ENCODE peak calls at places on chromosome 3, in nine cellular contexts. One of them, this sample, is unnamed.

GRCh38 chr3:111548756-111549155 is 6.8 kb downstream of the CD96 start:
- DNase-seq in endothelial cell of umbilical vein: no peak
- DNase-seq in mesenchymal stem cell: no peak
- DNase-seq in astrocyte: no peak
- DNase-seq in H9: no peak
- DNase-seq in fibroblast of lung: no peak
- DNase-seq in neural progenitor cell: no peak
- DNase-seq in hepatocyte: no peak
- DNase-seq in OCI-LY7: no peak
- DNase-seq in this sample: no peak

GRCh38 chr3:105006164-105006563 is 360.5 kb upstream of the ALCAM start:
- DNase-seq in endothelial cell of umbilical vein: no peak
- DNase-seq in mesenchymal stem cell: no peak
- DNase-seq in astrocyte: no peak
- DNase-seq in H9: no peak
- DNase-seq in fibroblast of lung: no peak
- DNase-seq in neural progenitor cell: peak
- DNase-seq in hepatocyte: no peak
- DNase-seq in OCI-LY7: no peak
- DNase-seq in this sample: no peak

GRCh38 chr3:151356791-151357460 is 27.6 kb upstream of the P2RY13 start:
- DNase-seq in endothelial cell of umbilical vein: peak
- DNase-seq in mesenchymal stem cell: no peak
- DNase-seq in astrocyte: peak
- DNase-seq in H9: no peak
- DNase-seq in fibroblast of lung: no peak
- DNase-seq in neural progenitor cell: no peak
- DNase-seq in hepatocyte: no peak
- DNase-seq in OCI-LY7: no peak
- DNase-seq in this sample: no peak

GRCh38 chr3:145094355-145094941 is 1066.5 kb downstream of the PLOD2 start:
- DNase-seq in endothelial cell of umbilical vein: peak
- DNase-seq in mesenchymal stem cell: peak
- DNase-seq in astrocyte: peak
- DNase-seq in H9: no peak
- DNase-seq in fibroblast of lung: peak
- DNase-seq in neural progenitor cell: peak
- DNase-seq in hepatocyte: peak
- DNase-seq in OCI-LY7: peak
- DNase-seq in this sample: peak

GRCh38 chr3:189786479-189787064 is 155.4 kb downstream of the TP63 start:
- DNase-seq in endothelial cell of umbilical vein: no peak
- DNase-seq in mesenchymal stem cell: no peak
- DNase-seq in astrocyte: no peak
- DNase-seq in H9: no peak
- DNase-seq in fibroblast of lung: no peak
- DNase-seq in neural progenitor cell: no peak
- DNase-seq in hepatocyte: no peak
- DNase-seq in OCI-LY7: no peak
- DNase-seq in this sample: no peak

GRCh38 chr3:181253796-181254195 is 264.3 kb upstream of the DNAJC19 start:
- DNase-seq in endothelial cell of umbilical vein: no peak
- DNase-seq in mesenchymal stem cell: no peak
- DNase-seq in astrocyte: no peak
- DNase-seq in H9: no peak
- DNase-seq in fibroblast of lung: no peak
- DNase-seq in neural progenitor cell: no peak
- DNase-seq in hepatocyte: no peak
- DNase-seq in OCI-LY7: no peak
- DNase-seq in this sample: no peak

GRCh38 chr3:116263842-116264545 is 181.3 kb downstream of the LSAMP start:
- DNase-seq in endothelial cell of umbilical vein: no peak
- DNase-seq in mesenchymal stem cell: peak
- DNase-seq in astrocyte: peak
- DNase-seq in H9: no peak
- DNase-seq in fibroblast of lung: peak
- DNase-seq in neural progenitor cell: no peak
- DNase-seq in hepatocyte: no peak
- DNase-seq in OCI-LY7: no peak
- DNase-seq in this sample: no peak

GRCh38 chr3:182807056-182807455 is 13.8 kb downstream of the ATP11B start:
- DNase-seq in endothelial cell of umbilical vein: no peak
- DNase-seq in mesenchymal stem cell: no peak
- DNase-seq in astrocyte: no peak
- DNase-seq in H9: no peak
- DNase-seq in fibroblast of lung: no peak
- DNase-seq in neural progenitor cell: no peak
- DNase-seq in hepatocyte: no peak
- DNase-seq in OCI-LY7: no peak
- DNase-seq in this sample: no peak

GRCh38 chr3:138442433-138442832 is 8.0 kb downstream of the ESYT3 start:
- DNase-seq in endothelial cell of umbilical vein: no peak
- DNase-seq in mesenchymal stem cell: peak
- DNase-seq in astrocyte: peak
- DNase-seq in H9: no peak
- DNase-seq in fibroblast of lung: peak
- DNase-seq in neural progenitor cell: no peak
- DNase-seq in hepatocyte: peak
- DNase-seq in OCI-LY7: no peak
- DNase-seq in this sample: no peak

GRCh38 chr3:13853256-13853977 is 26.5 kb downstream of the WNT7A start:
- DNase-seq in endothelial cell of umbilical vein: no peak
- DNase-seq in mesenchymal stem cell: no peak
- DNase-seq in astrocyte: no peak
- DNase-seq in H9: no peak
- DNase-seq in fibroblast of lung: no peak
- DNase-seq in neural progenitor cell: no peak
- DNase-seq in hepatocyte: no peak
- DNase-seq in OCI-LY7: no peak
- DNase-seq in this sample: no peak

GRCh38 chr3:13852638-13853009 is 27.2 kb downstream of the WNT7A start:
- DNase-seq in endothelial cell of umbilical vein: no peak
- DNase-seq in mesenchymal stem cell: no peak
- DNase-seq in astrocyte: no peak
- DNase-seq in H9: no peak
- DNase-seq in fibroblast of lung: no peak
- DNase-seq in neural progenitor cell: no peak
- DNase-seq in hepatocyte: no peak
- DNase-seq in OCI-LY7: no peak
- DNase-seq in this sample: no peak

GRCh38 chr3:13851997-13852637 is 27.8 kb downstream of the WNT7A start:
- DNase-seq in endothelial cell of umbilical vein: no peak
- DNase-seq in mesenchymal stem cell: no peak
- DNase-seq in astrocyte: no peak
- DNase-seq in H9: no peak
- DNase-seq in fibroblast of lung: no peak
- DNase-seq in neural progenitor cell: no peak
- DNase-seq in hepatocyte: no peak
- DNase-seq in OCI-LY7: no peak
- DNase-seq in this sample: no peak

GRCh38 chr3:13850161-13850945 is 29.5 kb downstream of the WNT7A start:
- DNase-seq in endothelial cell of umbilical vein: no peak
- DNase-seq in mesenchymal stem cell: no peak
- DNase-seq in astrocyte: peak
- DNase-seq in H9: peak
- DNase-seq in fibroblast of lung: no peak
- DNase-seq in neural progenitor cell: peak
- DNase-seq in hepatocyte: peak
- DNase-seq in OCI-LY7: no peak
- DNase-seq in this sample: no peak

DNA sequence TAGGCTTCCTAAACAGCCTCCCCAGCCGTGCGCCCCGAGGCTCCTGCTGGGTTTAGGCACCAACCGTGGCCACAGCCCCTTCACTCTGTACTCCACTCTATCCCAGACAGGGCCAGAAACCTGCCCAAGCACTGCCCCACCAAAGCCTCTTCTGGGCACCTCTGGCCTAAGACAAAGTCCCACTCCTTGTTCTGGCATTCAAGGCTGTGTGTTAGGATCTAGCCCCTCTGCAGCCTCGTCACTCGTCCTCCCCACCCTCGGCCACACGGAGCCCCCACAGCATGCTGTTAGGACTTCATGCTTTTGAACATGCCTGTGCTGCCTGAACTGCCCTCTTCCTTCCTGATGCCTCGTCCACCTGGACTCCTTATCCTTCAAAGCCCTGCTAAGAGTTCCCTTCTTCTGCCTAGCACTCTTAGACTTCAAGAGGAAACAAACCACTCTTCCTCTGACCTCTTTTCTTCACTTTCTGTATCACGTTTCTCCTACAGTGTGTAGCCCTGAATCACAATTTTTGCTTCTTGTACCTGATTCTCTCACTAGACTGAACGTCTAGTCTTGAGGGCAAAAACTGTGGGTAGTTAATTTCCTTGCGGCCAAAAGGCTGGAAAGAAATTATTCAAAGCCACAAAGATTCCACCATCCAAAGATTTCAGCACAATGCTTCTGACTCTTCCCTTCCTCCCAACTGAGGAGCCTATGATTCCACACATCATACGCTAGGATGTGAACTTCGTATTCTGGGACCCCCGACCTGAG is 28.6 kb downstream of the WNT7A start:
- DNase-seq in endothelial cell of umbilical vein: no peak
- DNase-seq in mesenchymal stem cell: no peak
- DNase-seq in astrocyte: no peak
- DNase-seq in H9: no peak
- DNase-seq in fibroblast of lung: no peak
- DNase-seq in neural progenitor cell: no peak
- DNase-seq in hepatocyte: no peak
- DNase-seq in OCI-LY7: no peak
- DNase-seq in this sample: no peak
- H3K4me2 ChIP-seq in endothelial cell of umbilical vein: no peak
- H3K4me2 ChIP-seq in mesenchymal stem cell: no peak
- H3K4me2 ChIP-seq in astrocyte: no peak
- H3K4me2 ChIP-seq in H9: no peak
- H3K4me2 ChIP-seq in fibroblast of lung: no peak
- H3K4me2 ChIP-seq in neural progenitor cell: no peak
- H3K4me2 ChIP-seq in hepatocyte: no peak
- H3K4me2 ChIP-seq in OCI-LY7: no peak
- H3K4me2 ChIP-seq in this sample: no peak

GRCh38 chr3:16466822-16467221 is 46.7 kb downstream of the RFTN1 start:
- DNase-seq in endothelial cell of umbilical vein: no peak
- DNase-seq in mesenchymal stem cell: peak
- DNase-seq in astrocyte: no peak
- DNase-seq in H9: no peak
- DNase-seq in fibroblast of lung: no peak
- DNase-seq in neural progenitor cell: no peak
- DNase-seq in hepatocyte: no peak
- DNase-seq in OCI-LY7: no peak
- DNase-seq in this sample: no peak
- H3K4me2 ChIP-seq in endothelial cell of umbilical vein: no peak
- H3K4me2 ChIP-seq in mesenchymal stem cell: no peak
- H3K4me2 ChIP-seq in astrocyte: no peak
- H3K4me2 ChIP-seq in H9: no peak
- H3K4me2 ChIP-seq in fibroblast of lung: no peak
- H3K4me2 ChIP-seq in neural progenitor cell: no peak
- H3K4me2 ChIP-seq in hepatocyte: no peak
- H3K4me2 ChIP-seq in OCI-LY7: no peak
- H3K4me2 ChIP-seq in this sample: peak

GRCh38 chr3:158768881-158769518 is 32.9 kb upstream of the MFSD1 start:
- DNase-seq in endothelial cell of umbilical vein: peak
- DNase-seq in mesenchymal stem cell: peak
- DNase-seq in astrocyte: peak
- DNase-seq in H9: no peak
- DNase-seq in fibroblast of lung: peak
- DNase-seq in neural progenitor cell: peak
- DNase-seq in hepatocyte: peak
- DNase-seq in OCI-LY7: no peak
- DNase-seq in this sample: no peak

GRCh38 chr3:158766364-158766763 is 34.1 kb upstream of the RARRES1 start:
- DNase-seq in endothelial cell of umbilical vein: no peak
- DNase-seq in mesenchymal stem cell: no peak
- DNase-seq in astrocyte: no peak
- DNase-seq in H9: no peak
- DNase-seq in fibroblast of lung: no peak
- DNase-seq in neural progenitor cell: no peak
- DNase-seq in hepatocyte: no peak
- DNase-seq in OCI-LY7: no peak
- DNase-seq in this sample: no peak

GRCh38 chr3:158770254-158771017 is 31.4 kb upstream of the MFSD1 start:
- DNase-seq in endothelial cell of umbilical vein: peak
- DNase-seq in mesenchymal stem cell: peak
- DNase-seq in astrocyte: peak
- DNase-seq in H9: no peak
- DNase-seq in fibroblast of lung: peak
- DNase-seq in neural progenitor cell: no peak
- DNase-seq in hepatocyte: no peak
- DNase-seq in OCI-LY7: no peak
- DNase-seq in this sample: no peak

GRCh38 chr3:158769519-158770253 is 32.2 kb upstream of the MFSD1 start:
- DNase-seq in endothelial cell of umbilical vein: no peak
- DNase-seq in mesenchymal stem cell: peak
- DNase-seq in astrocyte: no peak
- DNase-seq in H9: no peak
- DNase-seq in fibroblast of lung: peak
- DNase-seq in neural progenitor cell: no peak
- DNase-seq in hepatocyte: no peak
- DNase-seq in OCI-LY7: no peak
- DNase-seq in this sample: no peak

DNA sequence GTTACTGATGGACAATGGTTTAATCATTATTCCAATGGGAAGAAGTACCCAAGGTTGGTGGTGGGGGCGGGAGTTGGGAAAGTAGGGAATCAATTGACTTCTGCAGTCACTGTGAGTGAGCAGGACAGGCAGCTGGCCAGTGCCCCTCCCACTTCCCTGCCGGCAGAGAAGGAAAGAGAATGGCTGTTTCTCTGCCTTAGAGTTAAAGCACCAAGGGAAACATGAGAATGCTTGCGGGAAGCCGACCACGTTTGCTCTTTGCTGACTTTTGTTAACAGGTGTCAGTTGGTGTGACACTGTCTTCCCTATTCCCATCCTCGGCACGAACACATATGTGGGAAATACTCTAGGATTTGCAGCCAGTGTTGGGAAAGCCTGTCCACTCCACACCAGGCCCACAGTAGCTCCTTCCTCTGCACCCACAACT is 33.5 kb upstream of the MFSD1 start:
- DNase-seq in endothelial cell of umbilical vein: peak
- DNase-seq in mesenchymal stem cell: peak
- DNase-seq in astrocyte: peak
- DNase-seq in H9: peak
- DNase-seq in fibroblast of lung: peak
- DNase-seq in neural progenitor cell: peak
- DNase-seq in hepatocyte: peak
- DNase-seq in OCI-LY7: no peak
- DNase-seq in this sample: no peak
- H3K4me2 ChIP-seq in endothelial cell of umbilical vein: peak
- H3K4me2 ChIP-seq in mesenchymal stem cell: no peak
- H3K4me2 ChIP-seq in astrocyte: peak
- H3K4me2 ChIP-seq in H9: no peak
- H3K4me2 ChIP-seq in fibroblast of lung: peak
- H3K4me2 ChIP-seq in neural progenitor cell: peak
- H3K4me2 ChIP-seq in hepatocyte: peak
- H3K4me2 ChIP-seq in OCI-LY7: no peak
- H3K4me2 ChIP-seq in this sample: no peak

DNA sequence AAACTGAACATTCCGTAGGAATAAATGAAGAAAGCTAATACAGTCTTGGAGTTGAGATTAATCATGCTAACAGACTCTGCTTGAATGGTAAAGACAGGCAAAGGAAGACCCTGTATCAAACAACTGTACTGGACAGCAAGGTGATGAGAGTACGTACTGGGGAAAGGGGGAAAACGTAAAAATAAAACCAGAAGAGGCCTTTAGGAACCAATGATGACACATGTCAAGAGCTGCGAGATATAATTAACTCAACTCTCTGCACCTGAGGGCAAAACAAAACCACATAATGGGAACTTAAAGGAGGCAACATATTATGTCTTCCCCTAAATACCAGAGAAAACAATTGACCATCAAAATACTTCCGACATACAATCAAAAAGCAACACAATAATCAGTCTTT is 5.6 kb downstream of the ZMAT3 start:
- DNase-seq in endothelial cell of umbilical vein: no peak
- DNase-seq in mesenchymal stem cell: no peak
- DNase-seq in astrocyte: no peak
- DNase-seq in H9: no peak
- DNase-seq in fibroblast of lung: no peak
- DNase-seq in neural progenitor cell: no peak
- DNase-seq in hepatocyte: no peak
- DNase-seq in OCI-LY7: no peak
- DNase-seq in this sample: no peak
- H3K4me2 ChIP-seq in endothelial cell of umbilical vein: no peak
- H3K4me2 ChIP-seq in mesenchymal stem cell: no peak
- H3K4me2 ChIP-seq in astrocyte: no peak
- H3K4me2 ChIP-seq in H9: no peak
- H3K4me2 ChIP-seq in fibroblast of lung: no peak
- H3K4me2 ChIP-seq in neural progenitor cell: no peak
- H3K4me2 ChIP-seq in hepatocyte: no peak
- H3K4me2 ChIP-seq in OCI-LY7: no peak
- H3K4me2 ChIP-seq in this sample: no peak

This sample was measured in Karpas-422.